ENCODE peak calls at places on chromosome 15, in seven cellular contexts. T is renal cortical epithelial cell; N is brain pericyte; C is astrocyte of the spinal cord; Q is stimulated activated CD8-positive, alpha-beta memory T cell treated with anti-CD3 and anti-CD28 coated beads, Interleukin-15, amount 100 ng/mL, for 24 hours; O is Daoy; G is NCI-H345. A is an unnamed sample.
A peak's percentile ranks its signal among the peaks of the same experiment; 100 is the strongest.

GRCh38 chr15:82540055-82540983 is at the start of gene RPS17:
- DNase-seq in G (no peak), Q (peak; percentile 99), C (peak; percentile 97), T (peak; percentile 85), O (peak; percentile 96), N (peak; percentile 90), A (no peak)

GRCh38 chr15:79209116-79209515 is 73.4 kb upstream of the ANKRD34C start:
- DNase-seq in N (no peak), O (no peak), Q (no peak), G (no peak), C (no peak), T (no peak), A (no peak)

GRCh38 chr15:74626752-74627692 is 11.4 kb downstream of the CLK3 start:
- DNase-seq in G (no peak), N (no peak), Q (no peak), C (no peak), T (no peak), O (no peak), A (no peak)

GRCh38 chr15:29242466-29243242 is 27.0 kb downstream of the NSMCE3 start:
- DNase-seq in N (no peak), Q (no peak), O (no peak), G (no peak), C (no peak), T (no peak), A (no peak)

GRCh38 chr15:71109130-71109529 is 6.1 kb upstream of the THSD4 start:
- DNase-seq in C (peak; percentile 56), Q (no peak), N (no peak), O (no peak), G (no peak), T (no peak), A (no peak)

GRCh38 chr15:22237891-22238275 is 157.6 kb downstream of the OR4M2 start:
- DNase-seq in O (no peak), Q (no peak), N (no peak), C (no peak), G (no peak), T (no peak), A (no peak)

GRCh38 chr15:75043509-75044257 is 20.3 kb downstream of the PPCDC start:
- DNase-seq in C (peak; percentile 100), N (peak; percentile 100), G (no peak), O (peak; percentile 99), Q (no peak), T (peak; percentile 79), A (no peak)

GRCh38 chr15:80769471-80770355 is 9.5 kb upstream of the CEMIP start:
- DNase-seq in N (no peak), O (no peak), T (no peak), Q (no peak), C (no peak), G (no peak), A (no peak)

GRCh38 chr15:70182858-70183695 is 85.4 kb upstream of the TLE3 start:
- DNase-seq in T (no peak), Q (no peak), C (no peak), N (no peak), O (no peak), G (no peak), A (no peak)

GRCh38 chr15:43376017-43376705 is 5.3 kb downstream of the TUBGCP4 start:
- DNase-seq in Q (no peak), T (peak; percentile 29), O (peak; percentile 34), G (peak; percentile 20), N (no peak), C (peak; percentile 31), A (no peak)

GRCh38 chr15:76904461-76905012 is 603 bp downstream of the SCAPER start:
- DNase-seq in N (no peak), Q (peak; percentile 1), C (peak; percentile 16), T (peak; percentile 35), G (peak; percentile 33), O (peak; percentile 49), A (peak; percentile 8)

GRCh38 chr15:75161788-75162414 is 39.8 kb upstream of the C15orf39 start:
- DNase-seq in G (no peak), C (no peak), Q (no peak), N (no peak), T (no peak), O (no peak), A (no peak)

GRCh38 chr15:36361351-36361870 is 218.0 kb upstream of the CDIN1 start:
- DNase-seq in Q (no peak), C (peak; percentile 69), N (no peak), G (no peak), T (peak; percentile 13), O (peak; percentile 83), A (no peak)

GRCh38 chr15:90665288-90666134 is 51.6 kb upstream of the BLM start:
- DNase-seq in N (no peak), C (peak; percentile 46), G (no peak), T (peak; percentile 14), O (peak; percentile 66), Q (peak; percentile 21), A (peak; percentile 55)

GRCh38 chr15:40296561-40297230 is 11.0 kb downstream of the PLCB2 start:
- DNase-seq in N (no peak), O (no peak), C (no peak), Q (no peak), T (no peak), G (no peak), A (no peak)

GRCh38 chr15:77282333-77282732 is 137.6 kb downstream of the PEAK1 start:
- DNase-seq in G (no peak), Q (no peak), C (peak; percentile 35), T (no peak), N (no peak), O (no peak), A (no peak)